ENCODE peak calls at places on chromosomes 11 and 22, in four cellular contexts. T is SK-N-SH, I is GM12878, P is HCT116. E is an unnamed sample.

GRCh38 chr11:12961615-12962014 is 47.5 kb upstream of the RASSF10 start:
- DNase-seq in T (peak), I (no peak), P (no peak), E (no peak)

GRCh38 chr22:47575291-47575690 is 812.8 kb downstream of the TBC1D22A start:
- DNase-seq in T (no peak), I (no peak), P (no peak), E (no peak)

GRCh38 chr11:70209391-70209912 is 6.4 kb downstream of the FADD start:
- DNase-seq in T (no peak), I (no peak), P (no peak), E (no peak)

GRCh38 chr11:122209619-122210377 is 93.8 kb upstream of the BLID start:
- DNase-seq in T (peak), I (no peak), P (no peak), E (no peak)

GRCh38 chr11:134376150-134376921 is 35.7 kb downstream of the B3GAT1 start:
- DNase-seq in T (no peak), I (no peak), P (no peak), E (no peak)

GRCh38 chr11:12001152-12001551 is 7.3 kb downstream of the DKK3 start:
- DNase-seq in T (no peak), I (no peak), P (no peak), E (no peak)

GRCh38 chr22:36743011-36743410 is 32.9 kb downstream of the IFT27 start:
- DNase-seq in T (no peak), I (no peak), P (no peak), E (no peak)

GRCh38 chr11:82756765-82757650 is 23.3 kb upstream of the FAM181B start:
- DNase-seq in T (no peak), I (no peak), P (no peak), E (no peak)

GRCh38 chr11:96748639-96749370 is 359.0 kb downstream of the JRKL start:
- DNase-seq in T (no peak), I (no peak), P (no peak), E (no peak)

GRCh38 chr11:103683581-103683980 is 352.9 kb upstream of the DDI1 start:
- DNase-seq in T (no peak), I (no peak), P (no peak), E (no peak)

GRCh38 chr11:16126361-16126760 is 230.0 kb downstream of the SOX6 start:
- DNase-seq in T (peak), I (no peak), P (no peak), E (no peak)

GRCh38 chr11:2584812-2585565 is 114.8 kb downstream of the KCNQ1OT1 start:
- DNase-seq in T (peak), I (no peak), P (no peak), E (no peak)

GRCh38 chr11:131897976-131898375 is 527.6 kb downstream of the NTM start:
- DNase-seq in T (no peak), I (no peak), P (no peak), E (no peak)
- TF ChIP-seq REST in T (no peak), I (no peak), P (no peak), E (no peak)

DNA sequence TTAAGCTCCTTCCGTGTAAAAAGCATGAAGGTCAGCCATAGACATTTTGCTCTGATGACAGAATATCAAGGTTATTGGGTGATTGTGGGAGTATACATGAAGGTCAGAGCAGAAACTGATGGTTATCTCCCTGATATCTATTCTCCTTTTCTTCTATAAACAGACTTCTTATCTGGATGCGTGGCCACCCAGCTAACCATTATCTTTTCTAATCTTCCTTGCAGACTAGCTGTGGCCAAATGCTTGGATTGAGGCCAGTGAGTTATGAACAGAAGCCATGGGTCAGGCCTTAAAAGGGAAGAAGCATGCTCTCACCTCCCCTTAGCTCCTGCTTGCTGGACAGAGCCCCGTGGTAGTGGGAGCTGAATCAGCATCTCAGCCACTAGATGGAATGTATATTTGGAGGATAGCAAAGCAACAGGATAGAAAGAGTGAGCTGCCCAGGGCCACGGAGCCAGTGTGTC is 31.3 kb upstream of the LRRC55 start:
- DNase-seq in T (peak), I (no peak), P (no peak), E (no peak)
- TF ChIP-seq REST in T (peak), I (no peak), P (no peak), E (no peak)

DNA sequence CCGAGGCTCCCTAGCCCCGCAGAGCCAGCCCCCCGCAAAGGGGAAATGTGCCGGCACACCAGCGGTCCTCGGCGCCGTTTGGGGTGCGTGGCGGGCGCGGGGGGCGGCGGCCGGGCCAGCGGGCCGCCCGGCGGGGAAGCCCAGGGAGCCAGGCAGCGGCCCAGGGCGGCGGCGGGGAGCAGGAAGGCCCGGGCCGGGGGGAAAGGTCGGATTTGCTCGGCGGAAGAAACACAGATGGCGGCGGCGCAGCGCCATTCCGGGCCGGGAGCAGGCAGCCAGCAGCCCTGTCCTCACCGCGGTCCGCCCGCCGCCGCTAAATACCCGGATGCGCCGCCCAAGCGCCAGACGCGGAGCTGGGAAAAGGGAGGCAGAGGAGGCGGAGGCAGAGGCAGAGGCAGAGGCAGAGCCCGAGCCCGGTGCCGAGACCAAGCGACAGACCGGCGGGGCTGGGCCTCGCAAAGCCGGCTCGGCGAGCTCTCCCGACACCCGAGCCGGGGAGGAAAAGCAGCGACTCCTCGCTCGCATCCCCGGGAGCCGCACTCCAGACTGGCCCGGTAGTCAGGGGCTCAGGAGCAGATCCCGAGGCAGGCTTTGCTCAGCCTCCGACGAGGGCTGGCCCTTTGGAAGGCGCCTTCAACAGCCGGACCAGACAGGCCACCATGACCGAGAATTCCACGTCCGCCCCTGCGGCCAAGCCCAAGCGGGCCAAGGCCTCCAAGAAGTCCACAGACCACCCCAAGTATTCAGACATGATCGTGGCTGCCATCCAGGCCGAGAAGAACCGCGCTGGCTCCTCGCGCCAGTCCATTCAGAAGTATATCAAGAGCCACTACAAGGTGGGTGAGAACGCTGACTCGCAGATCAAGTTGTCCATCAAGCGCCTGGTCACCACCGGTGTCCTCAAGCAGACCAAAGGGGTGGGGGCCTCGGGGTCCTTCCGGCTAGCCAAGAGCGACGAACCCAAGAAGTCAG is 2.6 kb upstream of the GCAT start:
- DNase-seq in T (peak), I (no peak), P (peak), E (no peak)
- TF ChIP-seq REST in T (peak), I (no peak), P (no peak), E (no peak)

GRCh38 chr11:17351171-17351509 is 460 bp upstream of the NCR3LG1 start:
- DNase-seq in T (no peak), I (no peak), P (no peak), E (no peak)
- TF ChIP-seq REST in T (no peak), I (no peak), P (no peak), E (no peak)

GRCh38 chr22:42433754-42434153 is 1.6 kb upstream of the NFAM1 start:
- DNase-seq in T (no peak), I (no peak), P (no peak), E (no peak)

GRCh38 chr22:42432818-42433217 is 615 bp upstream of the NFAM1 start:
- DNase-seq in T (no peak), I (no peak), P (no peak), E (no peak)

GRCh38 chr22:42431401-42432019 is 693 bp downstream of the NFAM1 start:
- DNase-seq in T (no peak), I (no peak), P (no peak), E (no peak)

GRCh38 chr22:42430486-42431125 is 1.6 kb downstream of the NFAM1 start:
- DNase-seq in T (no peak), I (no peak), P (no peak), E (no peak)

DNA sequence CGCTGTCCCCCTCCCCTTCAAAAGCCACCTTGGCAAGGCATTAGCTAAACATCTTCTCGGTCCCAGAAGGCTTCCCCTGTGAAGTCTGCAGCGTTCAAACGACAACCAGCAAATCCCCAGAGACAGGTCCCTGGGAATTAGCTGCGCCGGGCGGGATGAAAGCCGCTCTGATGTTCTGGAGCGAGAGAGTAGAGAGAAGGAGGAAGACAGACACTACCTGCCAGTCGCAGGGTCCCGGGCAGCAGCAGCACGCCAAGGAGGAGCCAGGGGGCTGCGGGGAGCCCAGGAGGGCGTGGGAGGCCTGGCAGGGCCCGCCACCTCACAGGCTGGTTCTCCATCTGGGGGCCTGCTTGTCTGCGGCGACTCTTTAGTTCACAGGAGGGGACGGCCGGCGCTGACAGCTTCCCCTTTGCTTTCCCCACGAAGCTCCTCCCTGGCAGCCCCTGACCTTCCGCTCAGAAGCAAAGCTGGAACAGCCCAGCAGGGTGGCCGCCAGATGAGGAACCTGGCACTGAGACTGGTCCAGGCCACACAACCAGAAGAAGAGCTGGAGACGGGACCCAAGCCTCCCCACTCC is at the start of gene NFAM1:
- DNase-seq in T (no peak), I (no peak), P (no peak), E (no peak)
- TF ChIP-seq REST in T (no peak), I (no peak), P (no peak), E (no peak)

DNA sequence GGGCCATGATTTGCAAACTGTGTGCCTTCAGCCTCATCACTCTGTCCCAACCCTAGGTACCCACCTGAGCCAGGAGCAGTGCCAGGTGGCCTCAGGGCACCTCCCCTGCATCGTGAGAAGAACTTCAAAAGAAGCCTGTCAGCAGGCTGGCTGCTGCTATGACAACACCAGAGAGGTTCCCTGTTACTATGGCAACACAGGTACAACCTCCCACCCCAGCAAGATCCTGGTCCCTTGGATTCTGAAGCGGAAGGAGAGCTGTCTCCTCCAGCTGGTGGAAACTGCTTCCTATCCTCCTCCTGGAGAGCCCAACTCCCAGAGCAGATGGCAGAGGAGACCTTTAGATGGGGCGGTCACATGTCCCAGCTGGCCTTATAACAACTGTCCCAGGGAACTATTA is 2.9 kb downstream of the ZP1 start:
- DNase-seq in T (peak), I (no peak), P (no peak), E (no peak)
- TF ChIP-seq REST in T (no peak), I (no peak), P (no peak), E (no peak)

DNA sequence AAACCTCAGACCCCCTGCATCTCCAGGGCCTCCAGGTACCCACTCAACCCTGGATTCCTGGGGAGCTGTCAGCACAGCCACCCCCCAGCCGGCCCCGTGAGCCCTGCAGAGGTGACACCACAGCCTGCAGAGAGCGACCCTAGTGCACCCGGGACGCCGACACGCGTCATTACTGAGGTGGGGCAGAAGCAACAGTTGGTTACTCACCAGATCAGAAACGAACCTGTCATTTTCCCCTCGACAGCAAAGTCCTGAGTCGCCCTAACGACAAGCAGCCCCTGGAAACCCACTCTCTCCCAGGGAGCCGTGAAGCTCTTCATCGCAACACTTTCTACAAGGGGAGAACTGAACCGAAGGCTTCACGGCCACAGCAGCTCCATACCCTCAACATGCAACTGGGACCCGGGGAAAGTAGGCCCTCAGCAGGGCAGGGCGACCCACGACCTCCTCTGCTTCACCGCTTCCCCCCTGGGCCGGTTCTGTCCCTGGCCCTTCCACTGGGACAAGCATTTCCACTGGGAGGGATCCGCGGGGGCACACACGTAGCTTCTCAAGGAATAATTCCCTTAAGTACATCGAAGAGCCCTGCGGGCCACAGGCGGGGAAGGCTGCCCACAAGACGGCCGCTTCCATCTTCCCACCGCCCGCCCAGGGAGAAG is 1.6 kb downstream of the BRD1 start:
- DNase-seq in T (no peak), I (no peak), P (no peak), E (no peak)
- TF ChIP-seq REST in T (no peak), I (no peak), P (no peak), E (no peak)

GRCh38 chr11:45096636-45097035 is 49.8 kb upstream of the PRDM11 start:
- DNase-seq in T (no peak), I (no peak), P (no peak), E (no peak)

GRCh38 chr11:45098929-45099328 is 47.5 kb upstream of the PRDM11 start:
- DNase-seq in T (peak), I (no peak), P (no peak), E (no peak)

GRCh38 chr11:45100338-45100737 is 46.1 kb upstream of the PRDM11 start:
- DNase-seq in T (peak), I (no peak), P (no peak), E (no peak)

GRCh38 chr11:45095691-45096010 is 50.8 kb upstream of the PRDM11 start:
- DNase-seq in T (no peak), I (no peak), P (no peak), E (no peak)

GRCh38 chr11:45097721-45098493 is 48.5 kb upstream of the PRDM11 start:
- DNase-seq in T (peak), I (no peak), P (no peak), E (no peak)
- TF ChIP-seq REST in T (peak), I (peak), P (peak), E (peak)

DNA sequence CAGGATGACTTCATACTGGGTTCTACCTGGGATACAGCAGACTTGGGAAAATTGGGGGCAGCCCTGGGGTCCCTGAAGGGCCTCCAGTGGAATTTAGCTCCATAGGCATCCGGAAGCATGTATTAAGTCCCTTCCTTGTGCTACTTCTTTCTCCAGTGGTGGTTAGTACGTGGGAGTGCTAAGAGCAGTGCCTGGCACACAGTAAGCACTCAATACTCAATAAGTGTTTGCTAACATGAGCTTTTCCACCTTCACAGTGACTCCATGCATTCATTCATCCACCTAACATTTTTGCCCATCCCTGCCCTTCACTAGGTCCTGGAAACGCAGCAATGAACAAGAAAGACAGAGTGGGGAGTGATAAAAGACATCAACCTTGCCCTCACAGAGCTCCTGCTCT is 120.5 kb downstream of the MN1 start:
- DNase-seq in T (no peak), I (no peak), P (no peak), E (no peak)
- TF ChIP-seq REST in T (no peak), I (no peak), P (no peak), E (no peak)